ENCODE peak calls at places on chromosomes 1 and 21, in seven cellular contexts. I is tibial nerve, R is uterus, Z is spleen, F is GM23338, L is neural progenitor cell, S is transverse colon. A is an unnamed sample. For H3K27me3, the result is how much of the 10 kb centered on the place peaks cover.

GRCh38 chr1:220368352-220369265 is 96.4 kb upstream of the RAB3GAP2 start:
- DNase-seq in R (no peak), S (no peak), L (no peak), I (no peak), F (peak), Z (no peak), A (no peak)

GRCh38 chr1:169584483-169585144 is 1.7 kb downstream of the F5 start:
- DNase-seq in I (no peak), Z (no peak), S (no peak), L (no peak), F (no peak), R (no peak), A (no peak)

GRCh38 chr1:110200666-110201065 is 9.4 kb upstream of the KCNC4 start:
- DNase-seq in R (no peak), Z (no peak), F (no peak), S (no peak), I (no peak), L (no peak), A (no peak)

GRCh38 chr21:38520511-38520910 is 22.2 kb upstream of the ERG start:
- DNase-seq in Z (no peak), F (no peak), S (no peak), R (no peak), I (no peak), L (no peak), A (no peak)

GRCh38 chr1:43668956-43669355 is 19.0 kb downstream of the KDM4A start:
- DNase-seq in Z (no peak), F (no peak), R (no peak), S (no peak), L (no peak), I (no peak), A (no peak)

GRCh38 chr1:91846007-91846620 is 39.8 kb downstream of the TGFBR3 start:
- DNase-seq in Z (no peak), S (peak), L (peak), I (peak), R (peak), F (no peak), A (peak)

GRCh38 chr1:32998997-32999396 is 34.4 kb upstream of the RNF19B start:
- DNase-seq in Z (peak), R (no peak), F (no peak), S (no peak), L (no peak), I (no peak), A (no peak)

GRCh38 chr1:41662061-41662655 is 177.7 kb upstream of the EDN2 start:
- DNase-seq in Z (peak), L (peak), S (peak), F (peak), I (peak), R (peak), A (peak)

GRCh38 chr1:247357062-247357780 is 25.6 kb upstream of the ZNF496 start:
- DNase-seq in L (no peak), F (peak), Z (no peak), R (peak), I (no peak), S (no peak), A (no peak)

GRCh38 chr1:208542309-208542708 is 298.1 kb upstream of the PLXNA2 start:
- DNase-seq in Z (no peak), F (no peak), R (no peak), L (no peak), S (no peak), I (no peak), A (no peak)

GRCh38 chr1:177368255-177368654 is 197.5 kb downstream of the BRINP2 start:
- DNase-seq in L (no peak), R (no peak), F (no peak), S (no peak), I (no peak), Z (no peak), A (no peak)

GRCh38 chr1:224541072-224541790 is 74.9 kb upstream of the CNIH3 start:
- DNase-seq in R (no peak), I (no peak), F (no peak), Z (no peak), S (no peak), L (no peak), A (no peak)

GRCh38 chr1:108079550-108079949 is 114.6 kb upstream of the VAV3 start:
- DNase-seq in S (peak), R (no peak), L (no peak), Z (peak), I (no peak), F (peak), A (no peak)

GRCh38 chr1:159960721-159961381 is 6.8 kb upstream of the SLAMF9 start:
- DNase-seq in R (no peak), Z (no peak), S (peak), I (peak), F (no peak), L (no peak), A (peak)

GRCh38 chr1:187143783-187144182 is 315.0 kb downstream of the PLA2G4A start:
- DNase-seq in I (no peak), S (no peak), F (no peak), L (no peak), Z (no peak), R (no peak), A (no peak)
- TF ChIP-seq CTCF in I (no peak), S (no peak), F (no peak), L (no peak), Z (no peak), R (no peak), A (no peak)

GRCh38 chr1:150162862-150163706 is 13.4 kb downstream of the PLEKHO1 start:
- DNase-seq in I (peak), S (peak), L (peak), Z (peak), F (peak), R (peak), A (peak)

GRCh38 chr1:150164224-150164623 is 14.5 kb downstream of the PLEKHO1 start:
- DNase-seq in L (no peak), Z (no peak), F (no peak), R (no peak), S (no peak), I (no peak), A (peak)

GRCh38 chr1:150162582-150162861 is 12.8 kb downstream of the PLEKHO1 start:
- DNase-seq in I (no peak), R (no peak), S (no peak), F (no peak), Z (no peak), L (no peak), A (no peak)

GRCh38 chr1:150165622-150166612 is 16.2 kb downstream of the PLEKHO1 start:
- DNase-seq in L (peak), Z (no peak), S (peak), R (peak), F (peak), I (peak), A (no peak)

GRCh38 chr1:150164769-150165168 is 15.1 kb downstream of the PLEKHO1 start:
- DNase-seq in I (no peak), Z (no peak), L (no peak), R (no peak), F (no peak), S (no peak), A (peak)
- H3K27me3 ChIP-seq in I (under half), Z (under half), L (under half), R (under half), F (under half), S (under half), A (under half)

GRCh38 chr1:196797891-196798290 is 21.6 kb upstream of the CFHR1 start:
- DNase-seq in F (no peak), I (no peak), S (no peak), L (no peak), Z (no peak), R (no peak), A (no peak)
- TF ChIP-seq CTCF in F (no peak), I (no peak), S (no peak), L (no peak), Z (no peak), R (no peak), A (no peak)

GRCh38 chr1:228824377-228824776 is 89.1 kb downstream of the RHOU start:
- DNase-seq in S (no peak), Z (no peak), R (no peak), I (no peak), L (no peak), F (no peak), A (no peak)
- H3K27me3 ChIP-seq in S (under half), Z (under half), R (under half), I (under half), L (under half), F (under half), A (under half)

GRCh38 chr1:202216691-202217090 is 23.1 kb downstream of the LGR6 start:
- DNase-seq in L (no peak), S (no peak), R (no peak), Z (no peak), F (no peak), I (no peak), A (no peak)

GRCh38 chr1:202217516-202217915 is 23.9 kb downstream of the LGR6 start:
- DNase-seq in R (no peak), Z (no peak), F (no peak), S (no peak), I (no peak), L (no peak), A (no peak)

GRCh38 chr1:202220733-202221132 is 27.1 kb downstream of the LGR6 start:
- DNase-seq in F (no peak), Z (no peak), I (no peak), L (no peak), R (no peak), S (no peak), A (no peak)

GRCh38 chr1:202215472-202216130 is 22.0 kb downstream of the LGR6 start:
- DNase-seq in L (peak), S (no peak), I (no peak), R (no peak), Z (no peak), F (no peak), A (no peak)

DNA sequence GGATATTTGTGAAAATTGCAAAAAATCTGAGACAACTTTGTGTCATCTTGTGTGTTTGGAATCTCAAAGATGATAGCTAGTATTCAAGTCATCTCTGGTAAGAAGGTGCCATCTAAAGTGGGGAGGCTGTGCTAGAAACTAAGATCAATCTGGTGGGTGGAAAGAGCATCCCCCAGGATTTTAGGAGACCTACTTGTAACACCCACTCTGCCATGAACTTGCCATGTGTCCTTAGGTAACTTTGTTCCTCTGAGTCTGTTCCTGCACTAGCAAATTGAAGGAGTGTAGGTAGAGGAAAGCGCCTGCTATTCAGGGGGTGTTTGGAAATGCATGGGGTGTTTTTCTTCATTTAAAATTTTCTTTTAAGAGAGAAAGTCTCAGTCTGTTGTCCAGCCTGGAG is 24.4 kb downstream of the LGR6 start:
- DNase-seq in F (no peak), R (no peak), S (no peak), Z (no peak), I (no peak), L (no peak), A (no peak)
- TF ChIP-seq CTCF in F (no peak), R (no peak), S (no peak), Z (no peak), I (no peak), L (no peak), A (no peak)

DNA sequence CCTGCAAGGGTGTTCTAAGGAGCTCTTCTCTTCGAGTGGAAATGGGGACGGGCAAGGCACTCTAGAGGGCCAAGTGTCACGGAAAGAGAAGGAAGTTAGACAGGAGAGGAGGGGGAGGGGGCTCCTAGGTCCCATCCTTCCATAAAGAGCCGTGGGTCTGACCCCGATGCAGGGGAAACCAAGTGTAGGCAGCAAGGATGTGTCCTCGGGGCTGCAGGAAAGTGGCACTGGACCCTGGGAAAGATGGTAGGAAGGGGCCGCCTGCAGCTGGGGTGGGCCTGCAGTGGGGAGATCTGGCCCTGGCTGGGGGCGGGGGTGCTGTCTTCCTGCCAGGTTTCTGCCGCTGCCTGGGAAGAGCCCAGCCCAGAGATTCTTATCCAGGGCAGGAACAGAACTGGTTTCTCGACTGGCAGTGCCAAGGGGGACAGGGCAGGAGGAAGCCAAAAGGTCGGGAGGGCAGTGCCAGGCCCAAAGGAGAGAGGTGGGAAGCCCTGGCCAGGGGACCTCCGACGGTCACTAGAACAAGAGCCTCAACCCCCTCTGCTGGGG is 12.9 kb downstream of the CRABP2 start:
- DNase-seq in R (no peak), L (no peak), I (no peak), Z (no peak), F (no peak), S (no peak), A (no peak)
- H3K27me3 ChIP-seq in R (under half), L (under half), I (under half), Z (half or more), F (under half), S (half or more), A (under half)

DNA sequence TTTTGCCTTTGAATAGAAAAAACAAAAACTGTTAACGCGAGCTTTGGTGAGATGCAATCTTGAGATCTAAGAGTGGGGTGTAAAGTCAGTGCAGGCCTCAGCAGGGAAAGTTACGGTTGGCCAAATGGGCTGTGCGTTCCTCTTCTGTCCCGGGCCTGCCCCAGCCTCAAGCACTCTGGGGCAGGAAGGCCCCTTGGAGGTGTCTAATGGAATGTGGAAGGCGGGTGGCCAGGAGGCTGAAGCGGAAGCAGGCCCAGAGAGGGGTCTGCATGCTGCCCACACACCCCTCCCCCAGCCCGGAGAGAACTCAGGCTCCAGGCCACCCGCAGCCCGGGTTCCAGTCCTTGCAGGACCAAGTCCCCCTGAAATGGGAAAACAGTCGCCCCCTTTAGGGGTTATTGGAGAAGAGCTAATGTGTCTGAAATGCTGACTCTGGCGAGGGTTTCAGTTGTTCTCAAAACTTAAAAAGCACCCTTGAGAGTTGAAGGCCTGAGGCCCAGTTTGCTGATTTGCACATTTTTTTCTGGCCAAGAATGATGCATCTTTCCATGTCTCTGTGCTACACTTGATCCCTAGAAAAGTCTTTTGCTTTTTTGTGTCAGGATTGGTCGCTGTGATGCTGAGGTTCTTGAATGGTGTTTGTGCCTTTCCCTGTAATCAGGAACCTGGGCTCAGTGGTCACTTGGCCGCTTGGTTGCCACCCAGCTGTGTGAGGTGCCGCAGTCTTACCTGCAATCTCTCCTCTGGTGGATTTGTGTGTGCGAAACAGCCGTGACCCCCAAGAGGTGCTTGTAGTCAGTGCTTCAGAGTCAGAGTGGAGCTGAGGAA is 2.0 kb downstream of the COL18A1 start:
- DNase-seq in Z (peak), I (no peak), F (peak), S (no peak), L (peak), R (no peak), A (peak)
- TF ChIP-seq CTCF in Z (no peak), I (no peak), F (peak), S (no peak), L (peak), R (no peak), A (no peak)

A was measured in sigmoid colon.